ENCODE peak calls at places on chromosomes 7 and 10, in nine cellular contexts. I is CD8-positive, alpha-beta memory T cell; H is mammary epithelial cell; O is CD8-positive, alpha-beta T cell; N is aorta; S is PC-3; K is heart right ventricle; U is esophagus squamous epithelium; V is IMR-90. T is an unnamed sample. For H3K4me1, the result is how much of the 10 kb centered on the place peaks cover.

GRCh38 chr10:125037145-125037544 is 95.2 kb downstream of the ZRANB1 start:
- DNase-seq in I (no peak), H (peak), V (peak), S (peak), N (peak), K (no peak), U (no peak), O (no peak), T (no peak)

GRCh38 chr10:126001579-126001978 is 105.2 kb downstream of the FANK1 start:
- DNase-seq in O (no peak), H (no peak), U (no peak), S (no peak), V (no peak), K (no peak), N (no peak), I (no peak), T (no peak)

GRCh38 chr7:25598765-25599164 is 370.5 kb upstream of the NPVF start:
- DNase-seq in H (no peak), V (no peak), U (no peak), I (no peak), N (no peak), S (no peak), K (no peak), O (no peak), T (no peak)

GRCh38 chr7:151141855-151142685 is 25.4 kb downstream of the GBX1 start:
- DNase-seq in V (no peak), S (no peak), I (no peak), H (no peak), K (no peak), N (peak), O (no peak), U (no peak), T (no peak)

GRCh38 chr7:158779061-158779992 is 50.0 kb downstream of the ESYT2 start:
- DNase-seq in V (peak), H (no peak), N (no peak), U (no peak), I (no peak), K (no peak), O (no peak), S (no peak), T (no peak)

GRCh38 chr10:114304017-114304565 is 65.0 kb downstream of the VWA2 start:
- DNase-seq in S (peak), O (peak), I (peak), V (peak), N (peak), U (no peak), K (peak), H (peak), T (peak)

GRCh38 chr7:45092100-45092930 is 3.5 kb upstream of the NACAD start:
- DNase-seq in I (no peak), N (no peak), U (no peak), H (peak), K (no peak), S (peak), V (peak), O (no peak), T (peak)

GRCh38 chr7:134470864-134471263 is 12.0 kb upstream of the AKR1B1 start:
- DNase-seq in I (no peak), V (peak), K (no peak), N (no peak), U (no peak), S (peak), H (peak), O (no peak), T (no peak)

GRCh38 chr7:50304911-50305621 is 550 bp downstream of the IKZF1 start:
- DNase-seq in U (no peak), V (no peak), S (no peak), K (no peak), H (no peak), N (no peak), O (no peak), I (peak), T (no peak)

GRCh38 chr10:6035926-6036575 is 26.1 kb downstream of the IL2RA start:
- DNase-seq in N (no peak), K (no peak), I (no peak), H (no peak), S (no peak), U (no peak), V (no peak), O (no peak), T (no peak)

GRCh38 chr10:5812283-5813090 is 747 bp downstream of the GDI2 start:
- DNase-seq in K (peak), I (peak), O (peak), V (no peak), S (no peak), U (no peak), H (peak), N (peak), T (peak)

GRCh38 chr10:6516277-6516676 is 63.8 kb downstream of the PRKCQ start:
- DNase-seq in H (no peak), I (no peak), K (no peak), O (no peak), U (no peak), V (no peak), N (no peak), S (no peak), T (no peak)

GRCh38 chr7:148535227-148535626 is 55.3 kb upstream of the C7orf33 start:
- DNase-seq in K (no peak), N (no peak), H (peak), S (no peak), O (no peak), V (no peak), U (no peak), I (no peak), T (no peak)

GRCh38 chr10:132447446-132448247 is 50.6 kb downstream of the PWWP2B start:
- DNase-seq in H (peak), V (peak), U (no peak), S (peak), N (no peak), I (peak), K (no peak), O (peak), T (no peak)

GRCh38 chr10:5291501-5292195 is 73.1 kb upstream of the UCN3 start:
- DNase-seq in O (no peak), H (peak), U (no peak), K (peak), S (peak), V (peak), I (no peak), N (no peak), T (peak)

GRCh38 chr7:18901881-18902280 is 215.6 kb downstream of the TWIST1 start:
- DNase-seq in K (no peak), U (no peak), H (no peak), O (no peak), V (no peak), N (no peak), I (no peak), S (no peak), T (no peak)

GRCh38 chr7:149310113-149310836 is 48.3 kb downstream of the ZNF783 start:
- DNase-seq in H (peak), V (peak), N (no peak), O (no peak), U (no peak), I (no peak), S (peak), K (no peak), T (no peak)

GRCh38 chr10:61752111-61753011 is 89.6 kb downstream of the CABCOCO1 start:
- DNase-seq in U (no peak), N (no peak), V (peak), I (no peak), K (no peak), H (peak), S (peak), O (no peak), T (no peak)

GRCh38 chr10:79413196-79413595 is 32.2 kb downstream of the ZCCHC24 start:
- DNase-seq in S (peak), I (no peak), K (peak), H (no peak), U (no peak), N (peak), V (peak), O (no peak), T (peak)

GRCh38 chr10:114239117-114239993 is at the start of gene VWA2:
- DNase-seq in V (no peak), O (no peak), I (no peak), S (no peak), N (no peak), U (no peak), H (no peak), K (peak), T (peak)

GRCh38 chr10:126479280-126479679 is 91.0 kb upstream of the ADAM12 start:
- DNase-seq in K (no peak), N (no peak), V (no peak), O (no peak), H (no peak), S (no peak), U (no peak), I (no peak), T (no peak)

GRCh38 chr10:285216-285967 is 150.1 kb downstream of the ZMYND11 start:
- DNase-seq in I (no peak), O (no peak), K (no peak), N (no peak), V (no peak), S (no peak), U (no peak), H (peak), T (no peak)

GRCh38 chr7:78020131-78020873 is 221.7 kb downstream of the PHTF2 start:
- DNase-seq in O (no peak), I (no peak), U (no peak), H (peak), K (no peak), N (no peak), V (peak), S (peak), T (peak)

GRCh38 chr10:28633750-28634149 is 43.6 kb upstream of the BAMBI start:
- DNase-seq in H (no peak), O (no peak), S (peak), V (no peak), K (no peak), N (no peak), U (no peak), I (no peak), T (no peak)

GRCh38 chr7:112362796-112363195 is 87.5 kb upstream of the IFRD1 start:
- DNase-seq in U (no peak), K (no peak), I (no peak), V (no peak), H (no peak), O (no peak), S (no peak), N (no peak), T (no peak)

GRCh38 chr7:99762680-99763327 is 21.2 kb downstream of the CYP3A4 start:
- DNase-seq in S (peak), H (peak), N (peak), O (no peak), I (no peak), U (no peak), V (peak), K (peak), T (peak)

GRCh38 chr7:106119719-106120118 is 7.6 kb upstream of the SYPL1 start:
- DNase-seq in N (no peak), V (no peak), I (no peak), H (no peak), O (no peak), K (no peak), S (no peak), U (no peak), T (no peak)

GRCh38 chr7:106116162-106116704 is 4.1 kb upstream of the SYPL1 start:
- DNase-seq in I (no peak), V (no peak), S (no peak), H (peak), U (no peak), N (no peak), O (no peak), K (no peak), T (no peak)

GRCh38 chr7:106120500-106120899 is 8.4 kb upstream of the SYPL1 start:
- DNase-seq in S (no peak), V (no peak), H (no peak), O (no peak), N (no peak), U (no peak), K (no peak), I (no peak), T (no peak)

GRCh38 chr7:106114735-106115383 is 2.7 kb upstream of the SYPL1 start:
- DNase-seq in S (no peak), U (no peak), K (no peak), O (no peak), I (no peak), N (no peak), H (no peak), V (no peak), T (no peak)

GRCh38 chr7:106117767-106118544 is 5.8 kb upstream of the SYPL1 start:
- DNase-seq in H (no peak), N (no peak), V (no peak), U (no peak), O (no peak), I (no peak), K (no peak), S (no peak), T (no peak)
- H3K27ac ChIP-seq in H (no peak), N (no peak), V (no peak), U (no peak), O (no peak), I (no peak), K (peak), S (no peak), T (peak)

GRCh38 chr10:67657775-67658174 is 38.2 kb downstream of the CTNNA3 start:
- DNase-seq in N (no peak), O (no peak), U (no peak), H (no peak), V (no peak), K (no peak), I (no peak), S (no peak), T (no peak)
- H3K4me3 ChIP-seq in N (no peak), O (no peak), U (no peak), H (no peak), V (no peak), K (no peak), I (no peak), S (no peak), T (no peak)

DNA sequence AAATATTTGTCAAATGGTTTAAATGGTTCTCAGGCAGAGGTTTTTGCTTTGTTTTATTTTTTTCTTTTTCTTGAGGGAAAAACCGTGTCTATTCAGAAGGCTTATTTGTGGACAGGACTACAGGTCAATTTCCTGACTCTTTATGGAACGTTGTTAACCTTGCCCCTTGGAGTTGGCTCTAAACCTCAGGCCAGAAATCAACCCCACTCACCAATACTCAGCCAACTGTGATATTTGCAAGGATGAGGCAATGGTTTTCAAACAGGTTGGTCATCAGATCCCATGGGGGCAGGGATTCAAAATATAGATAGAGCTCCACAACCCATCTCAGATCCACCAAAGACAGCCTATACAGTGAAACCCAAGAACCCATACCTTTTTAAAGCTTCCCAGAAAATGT is 10.2 kb downstream of the PDLIM1 start:
- DNase-seq in U (no peak), H (no peak), V (no peak), S (no peak), N (no peak), O (no peak), I (no peak), K (no peak), T (no peak)
- H3K4me1 ChIP-seq in U (under half), H (half or more), V (under half), S (under half), N (under half), O (under half), I (under half), K (half or more), T (half or more)

GRCh38 chr10:110348351-110348750 is 43.6 kb upstream of the SMNDC1 start:
- DNase-seq in I (no peak), K (no peak), S (no peak), N (no peak), H (no peak), O (no peak), U (no peak), V (no peak), T (no peak)

GRCh38 chr10:110346914-110347313 is 42.2 kb upstream of the SMNDC1 start:
- DNase-seq in O (no peak), H (no peak), N (no peak), V (no peak), I (no peak), S (no peak), U (no peak), K (no peak), T (no peak)

GRCh38 chr10:110343947-110344346 is 39.2 kb upstream of the SMNDC1 start:
- DNase-seq in N (no peak), H (no peak), V (no peak), K (no peak), O (no peak), U (no peak), I (no peak), S (no peak), T (no peak)

GRCh38 chr10:110340821-110341220 is 36.1 kb upstream of the SMNDC1 start:
- DNase-seq in O (no peak), S (no peak), K (no peak), V (peak), H (no peak), I (no peak), N (no peak), U (no peak), T (no peak)

DNA sequence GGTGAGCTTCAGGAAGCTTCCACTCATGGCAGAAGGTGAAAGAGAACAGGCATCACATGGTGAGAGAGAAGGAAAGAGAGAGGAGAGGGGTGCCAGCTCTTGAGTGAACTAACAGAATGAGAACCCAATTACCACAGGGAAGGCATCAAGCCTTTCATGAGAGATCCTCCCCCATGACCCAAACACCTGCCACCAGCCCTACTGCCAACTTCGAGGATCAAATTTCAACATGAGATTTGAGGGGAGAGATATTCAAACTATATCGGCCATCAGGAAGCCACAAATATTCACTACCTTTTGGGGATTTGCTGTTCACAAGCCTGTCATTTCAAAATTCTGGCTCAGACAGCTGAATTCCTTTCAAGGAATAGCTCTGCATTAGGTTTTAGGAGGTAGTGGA is 39.9 kb upstream of the SMNDC1 start:
- DNase-seq in K (no peak), H (no peak), I (no peak), S (no peak), V (no peak), U (no peak), O (no peak), N (no peak), T (no peak)
- H3K27ac ChIP-seq in K (no peak), H (no peak), I (no peak), S (no peak), V (no peak), U (no peak), O (no peak), N (no peak), T (no peak)

GRCh38 chr7:155531686-155532085 is 14.7 kb downstream of the CNPY1 start:
- DNase-seq in U (no peak), N (peak), I (no peak), K (no peak), O (no peak), V (no peak), S (peak), H (no peak), T (no peak)

GRCh38 chr7:155534691-155535090 is 11.7 kb downstream of the CNPY1 start:
- DNase-seq in V (no peak), H (no peak), U (no peak), K (no peak), N (peak), I (no peak), O (no peak), S (no peak), T (no peak)

GRCh38 chr7:155532792-155533119 is 13.6 kb downstream of the CNPY1 start:
- DNase-seq in H (no peak), S (no peak), I (no peak), V (no peak), N (peak), O (no peak), U (no peak), K (no peak), T (no peak)

GRCh38 chr7:155533120-155533826 is 13.1 kb downstream of the CNPY1 start:
- DNase-seq in K (no peak), V (no peak), I (no peak), U (no peak), S (no peak), N (peak), O (no peak), H (no peak), T (no peak)

GRCh38 chr7:155533827-155534690 is 12.3 kb downstream of the CNPY1 start:
- DNase-seq in U (no peak), H (no peak), I (no peak), O (no peak), S (no peak), K (no peak), N (peak), V (no peak), T (no peak)
- H3K4me3 ChIP-seq in U (peak), H (no peak), I (peak), O (peak), S (peak), K (peak), N (no peak), V (no peak), T (peak)

DNA sequence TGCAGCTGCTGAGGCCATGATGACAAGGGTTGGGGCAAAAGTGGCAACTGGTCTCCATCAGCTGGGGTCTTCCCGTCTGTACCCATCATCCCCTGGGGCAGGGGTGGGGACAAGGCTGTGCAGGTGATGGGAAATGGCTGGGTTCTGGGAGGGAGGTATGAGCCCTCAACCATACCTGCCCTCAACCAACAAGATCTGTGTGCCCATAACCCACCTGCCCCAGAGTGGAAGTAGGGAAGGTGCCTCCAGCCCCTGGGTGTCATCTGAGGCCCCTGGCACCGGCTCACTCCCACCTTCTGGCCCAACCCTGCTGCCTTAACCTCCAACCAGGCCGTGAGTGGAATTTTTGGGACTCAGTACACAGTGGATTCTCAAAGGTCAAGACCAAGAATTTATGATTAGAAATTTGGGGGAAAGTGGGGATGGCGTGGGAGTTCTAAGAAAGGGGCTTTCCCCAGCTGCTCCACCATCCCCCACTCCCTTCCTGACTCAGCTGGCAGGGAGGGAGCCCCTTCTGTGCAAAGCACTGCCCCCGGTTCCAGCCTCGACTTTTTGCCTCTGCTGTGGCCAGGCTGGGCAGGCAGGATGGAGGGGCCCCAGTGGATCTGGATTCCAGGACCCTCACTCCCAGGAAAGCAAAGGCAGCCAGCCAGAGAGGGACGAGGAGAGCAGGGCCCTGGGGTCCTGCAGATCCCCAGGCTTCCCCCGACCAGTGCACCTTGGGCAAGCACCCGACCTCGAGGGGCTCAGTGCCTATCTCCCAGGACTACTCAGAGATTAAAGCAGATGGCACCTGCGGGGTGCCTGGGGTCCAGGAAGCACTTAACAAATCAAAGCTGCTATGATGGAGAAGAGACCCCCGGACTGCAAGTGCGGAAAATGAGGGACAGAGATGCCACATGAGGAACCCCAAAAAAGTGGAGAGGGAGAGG is 12.9 kb downstream of the SPOCK2 start:
- DNase-seq in S (no peak), I (no peak), H (no peak), O (no peak), N (peak), K (no peak), U (no peak), V (no peak), T (peak)
- H3K4me1 ChIP-seq in S (under half), I (half or more), H (under half), O (half or more), N (under half), K (under half), U (under half), V (under half), T (under half)

GRCh38 chr10:104806791-104807190 is 165.7 kb downstream of the SORCS3 start:
- DNase-seq in O (no peak), V (no peak), K (no peak), I (no peak), S (no peak), U (no peak), N (no peak), H (no peak), T (no peak)

GRCh38 chr10:104811166-104811565 is 170.1 kb downstream of the SORCS3 start:
- DNase-seq in N (no peak), S (no peak), O (no peak), I (no peak), K (no peak), U (no peak), V (no peak), H (no peak), T (no peak)

GRCh38 chr10:104809288-104810090 is 168.4 kb downstream of the SORCS3 start:
- DNase-seq in K (no peak), I (no peak), N (no peak), U (no peak), H (peak), V (no peak), S (peak), O (no peak), T (no peak)
- H3K27ac ChIP-seq in K (no peak), I (no peak), N (no peak), U (no peak), H (peak), V (no peak), S (no peak), O (no peak), T (no peak)